ENCODE peak calls at places on chromosome 17, in nine cellular contexts. One of them, this sample, is unnamed.

GRCh38 chr17:34764716-34765115 is 185.3 kb downstream of the TMEM132E start:
- DNase-seq in A549: no peak
- DNase-seq in brain microvascular endothelial cell: no peak
- DNase-seq in AG04450: no peak
- DNase-seq in CD8-positive, alpha-beta memory T cell: no peak
- DNase-seq in esophagus squamous epithelium: no peak
- DNase-seq in GM23248: no peak
- DNase-seq in CD4-positive, CD25-positive, alpha-beta regulatory T cell: no peak
- DNase-seq in naive thymus-derived CD4-positive, alpha-beta T cell: no peak
- DNase-seq in this sample: no peak

GRCh38 chr17:1796800-1797199 is 32.9 kb downstream of the SMYD4 start:
- DNase-seq in brain microvascular endothelial cell: no peak
- DNase-seq in A549: no peak
- DNase-seq in CD8-positive, alpha-beta memory T cell: no peak
- DNase-seq in esophagus squamous epithelium: no peak
- DNase-seq in naive thymus-derived CD4-positive, alpha-beta T cell: no peak
- DNase-seq in CD4-positive, CD25-positive, alpha-beta regulatory T cell: no peak
- DNase-seq in AG04450: no peak
- DNase-seq in GM23248: no peak
- DNase-seq in this sample: no peak

GRCh38 chr17:12729086-12729485 is 60.2 kb upstream of the ARHGAP44 start:
- DNase-seq in brain microvascular endothelial cell: peak
- DNase-seq in A549: no peak
- DNase-seq in AG04450: no peak
- DNase-seq in GM23248: no peak
- DNase-seq in CD8-positive, alpha-beta memory T cell: no peak
- DNase-seq in CD4-positive, CD25-positive, alpha-beta regulatory T cell: no peak
- DNase-seq in naive thymus-derived CD4-positive, alpha-beta T cell: no peak
- DNase-seq in esophagus squamous epithelium: no peak
- DNase-seq in this sample: no peak

GRCh38 chr17:78343433-78344201 is 16.3 kb downstream of the SOCS3 start:
- DNase-seq in brain microvascular endothelial cell: no peak
- DNase-seq in esophagus squamous epithelium: peak
- DNase-seq in CD8-positive, alpha-beta memory T cell: peak
- DNase-seq in CD4-positive, CD25-positive, alpha-beta regulatory T cell: peak
- DNase-seq in GM23248: no peak
- DNase-seq in naive thymus-derived CD4-positive, alpha-beta T cell: peak
- DNase-seq in AG04450: no peak
- DNase-seq in A549: no peak
- DNase-seq in this sample: no peak

GRCh38 chr17:77473615-77474226 is 333.0 kb downstream of the SEC14L1 start:
- DNase-seq in GM23248: peak
- DNase-seq in AG04450: no peak
- DNase-seq in brain microvascular endothelial cell: no peak
- DNase-seq in CD8-positive, alpha-beta memory T cell: no peak
- DNase-seq in CD4-positive, CD25-positive, alpha-beta regulatory T cell: no peak
- DNase-seq in naive thymus-derived CD4-positive, alpha-beta T cell: no peak
- DNase-seq in esophagus squamous epithelium: no peak
- DNase-seq in A549: no peak
- DNase-seq in this sample: no peak

GRCh38 chr17:76687278-76688164 is 23.2 kb downstream of the MXRA7 start:
- DNase-seq in CD4-positive, CD25-positive, alpha-beta regulatory T cell: no peak
- DNase-seq in GM23248: peak
- DNase-seq in CD8-positive, alpha-beta memory T cell: no peak
- DNase-seq in esophagus squamous epithelium: no peak
- DNase-seq in A549: no peak
- DNase-seq in naive thymus-derived CD4-positive, alpha-beta T cell: no peak
- DNase-seq in brain microvascular endothelial cell: no peak
- DNase-seq in AG04450: no peak
- DNase-seq in this sample: no peak

GRCh38 chr17:56478836-56479447 is 114.6 kb upstream of the NOG start:
- DNase-seq in A549: peak
- DNase-seq in brain microvascular endothelial cell: peak
- DNase-seq in esophagus squamous epithelium: no peak
- DNase-seq in CD8-positive, alpha-beta memory T cell: no peak
- DNase-seq in AG04450: no peak
- DNase-seq in naive thymus-derived CD4-positive, alpha-beta T cell: no peak
- DNase-seq in GM23248: peak
- DNase-seq in CD4-positive, CD25-positive, alpha-beta regulatory T cell: no peak
- DNase-seq in this sample: peak

GRCh38 chr17:78825696-78826095 is 14.9 kb downstream of the USP36 start:
- DNase-seq in GM23248: no peak
- DNase-seq in A549: no peak
- DNase-seq in CD4-positive, CD25-positive, alpha-beta regulatory T cell: no peak
- DNase-seq in AG04450: no peak
- DNase-seq in naive thymus-derived CD4-positive, alpha-beta T cell: no peak
- DNase-seq in CD8-positive, alpha-beta memory T cell: no peak
- DNase-seq in brain microvascular endothelial cell: no peak
- DNase-seq in esophagus squamous epithelium: no peak
- DNase-seq in this sample: no peak

GRCh38 chr17:80152057-80152831 is 5.3 kb upstream of the EIF4A3 start:
- DNase-seq in AG04450: no peak
- DNase-seq in A549: no peak
- DNase-seq in CD8-positive, alpha-beta memory T cell: no peak
- DNase-seq in naive thymus-derived CD4-positive, alpha-beta T cell: no peak
- DNase-seq in esophagus squamous epithelium: no peak
- DNase-seq in CD4-positive, CD25-positive, alpha-beta regulatory T cell: no peak
- DNase-seq in GM23248: no peak
- DNase-seq in brain microvascular endothelial cell: peak
- DNase-seq in this sample: no peak

GRCh38 chr17:80119271-80119791 is 17.9 kb downstream of the GAA start:
- DNase-seq in CD4-positive, CD25-positive, alpha-beta regulatory T cell: no peak
- DNase-seq in brain microvascular endothelial cell: no peak
- DNase-seq in A549: no peak
- DNase-seq in AG04450: no peak
- DNase-seq in GM23248: no peak
- DNase-seq in esophagus squamous epithelium: no peak
- DNase-seq in CD8-positive, alpha-beta memory T cell: no peak
- DNase-seq in naive thymus-derived CD4-positive, alpha-beta T cell: no peak
- DNase-seq in this sample: no peak

GRCh38 chr17:81648013-81648706 is 8.2 kb downstream of the PDE6G start:
- DNase-seq in naive thymus-derived CD4-positive, alpha-beta T cell: no peak
- DNase-seq in CD8-positive, alpha-beta memory T cell: no peak
- DNase-seq in A549: no peak
- DNase-seq in brain microvascular endothelial cell: no peak
- DNase-seq in AG04450: no peak
- DNase-seq in GM23248: peak
- DNase-seq in esophagus squamous epithelium: no peak
- DNase-seq in CD4-positive, CD25-positive, alpha-beta regulatory T cell: no peak
- DNase-seq in this sample: no peak

GRCh38 chr17:47280072-47280811 is 26.6 kb downstream of the ITGB3 start:
- DNase-seq in CD4-positive, CD25-positive, alpha-beta regulatory T cell: no peak
- DNase-seq in esophagus squamous epithelium: no peak
- DNase-seq in brain microvascular endothelial cell: peak
- DNase-seq in naive thymus-derived CD4-positive, alpha-beta T cell: no peak
- DNase-seq in CD8-positive, alpha-beta memory T cell: no peak
- DNase-seq in A549: no peak
- DNase-seq in AG04450: no peak
- DNase-seq in GM23248: peak
- DNase-seq in this sample: no peak

GRCh38 chr17:49361902-49362722 is at the start of gene ZNF652:
- DNase-seq in brain microvascular endothelial cell: peak
- DNase-seq in GM23248: peak
- DNase-seq in CD8-positive, alpha-beta memory T cell: peak
- DNase-seq in naive thymus-derived CD4-positive, alpha-beta T cell: peak
- DNase-seq in A549: peak
- DNase-seq in AG04450: no peak
- DNase-seq in esophagus squamous epithelium: peak
- DNase-seq in CD4-positive, CD25-positive, alpha-beta regulatory T cell: peak
- DNase-seq in this sample: peak

GRCh38 chr17:49359990-49360795 is 1.9 kb downstream of the ZNF652 start:
- DNase-seq in CD8-positive, alpha-beta memory T cell: no peak
- DNase-seq in naive thymus-derived CD4-positive, alpha-beta T cell: no peak
- DNase-seq in A549: no peak
- DNase-seq in esophagus squamous epithelium: no peak
- DNase-seq in AG04450: no peak
- DNase-seq in CD4-positive, CD25-positive, alpha-beta regulatory T cell: no peak
- DNase-seq in GM23248: peak
- DNase-seq in brain microvascular endothelial cell: no peak
- DNase-seq in this sample: no peak

GRCh38 chr17:49361129-49361901 is 735 bp downstream of the ZNF652 start:
- DNase-seq in esophagus squamous epithelium: peak
- DNase-seq in brain microvascular endothelial cell: no peak
- DNase-seq in GM23248: peak
- DNase-seq in naive thymus-derived CD4-positive, alpha-beta T cell: peak
- DNase-seq in CD8-positive, alpha-beta memory T cell: peak
- DNase-seq in AG04450: no peak
- DNase-seq in A549: peak
- DNase-seq in CD4-positive, CD25-positive, alpha-beta regulatory T cell: peak
- DNase-seq in this sample: no peak

GRCh38 chr17:49362723-49363117 is 670 bp upstream of the ZNF652 start:
- DNase-seq in brain microvascular endothelial cell: no peak
- DNase-seq in CD8-positive, alpha-beta memory T cell: no peak
- DNase-seq in CD4-positive, CD25-positive, alpha-beta regulatory T cell: no peak
- DNase-seq in esophagus squamous epithelium: no peak
- DNase-seq in AG04450: no peak
- DNase-seq in GM23248: no peak
- DNase-seq in naive thymus-derived CD4-positive, alpha-beta T cell: no peak
- DNase-seq in A549: no peak
- DNase-seq in this sample: no peak

DNA sequence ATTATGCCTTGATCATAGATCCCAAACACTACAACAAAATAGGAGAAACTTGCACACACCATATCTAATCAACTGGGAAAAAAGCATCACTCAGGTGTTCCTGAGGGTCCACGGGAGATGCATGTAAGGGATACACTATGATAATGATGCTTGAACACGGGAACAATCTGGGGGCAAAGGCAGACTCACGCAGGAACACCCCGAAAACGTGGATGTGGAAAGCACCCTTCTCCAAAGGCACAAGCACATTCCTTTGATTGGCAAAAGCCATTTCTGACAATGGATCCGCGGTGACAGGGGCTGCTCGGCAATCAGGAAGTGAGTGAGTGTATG is 1.3 kb downstream of the ZNF652 start:
- DNase-seq in GM23248: no peak
- DNase-seq in naive thymus-derived CD4-positive, alpha-beta T cell: no peak
- DNase-seq in CD4-positive, CD25-positive, alpha-beta regulatory T cell: no peak
- DNase-seq in CD8-positive, alpha-beta memory T cell: no peak
- DNase-seq in A549: no peak
- DNase-seq in AG04450: no peak
- DNase-seq in esophagus squamous epithelium: no peak
- DNase-seq in brain microvascular endothelial cell: peak
- DNase-seq in this sample: no peak
- H3K27ac ChIP-seq in GM23248: peak
- H3K27ac ChIP-seq in naive thymus-derived CD4-positive, alpha-beta T cell: peak
- H3K27ac ChIP-seq in CD4-positive, CD25-positive, alpha-beta regulatory T cell: peak
- H3K27ac ChIP-seq in CD8-positive, alpha-beta memory T cell: peak
- H3K27ac ChIP-seq in A549: peak
- H3K27ac ChIP-seq in AG04450: no peak
- H3K27ac ChIP-seq in esophagus squamous epithelium: peak
- H3K27ac ChIP-seq in brain microvascular endothelial cell: peak
- H3K27ac ChIP-seq in this sample: no peak

GRCh38 chr17:16989230-16989952 is 17.5 kb upstream of the TNFRSF13B start:
- DNase-seq in CD8-positive, alpha-beta memory T cell: no peak
- DNase-seq in naive thymus-derived CD4-positive, alpha-beta T cell: no peak
- DNase-seq in A549: no peak
- DNase-seq in CD4-positive, CD25-positive, alpha-beta regulatory T cell: peak
- DNase-seq in brain microvascular endothelial cell: no peak
- DNase-seq in esophagus squamous epithelium: no peak
- DNase-seq in AG04450: no peak
- DNase-seq in GM23248: no peak
- DNase-seq in this sample: no peak
- H3K27ac ChIP-seq in CD8-positive, alpha-beta memory T cell: peak
- H3K27ac ChIP-seq in naive thymus-derived CD4-positive, alpha-beta T cell: peak
- H3K27ac ChIP-seq in A549: peak
- H3K27ac ChIP-seq in CD4-positive, CD25-positive, alpha-beta regulatory T cell: peak
- H3K27ac ChIP-seq in brain microvascular endothelial cell: no peak
- H3K27ac ChIP-seq in esophagus squamous epithelium: no peak
- H3K27ac ChIP-seq in AG04450: no peak
- H3K27ac ChIP-seq in GM23248: no peak
- H3K27ac ChIP-seq in this sample: no peak

GRCh38 chr17:44267818-44268490 is at the start of gene SLC4A1:
- DNase-seq in brain microvascular endothelial cell: no peak
- DNase-seq in GM23248: no peak
- DNase-seq in esophagus squamous epithelium: no peak
- DNase-seq in CD4-positive, CD25-positive, alpha-beta regulatory T cell: no peak
- DNase-seq in A549: no peak
- DNase-seq in AG04450: no peak
- DNase-seq in CD8-positive, alpha-beta memory T cell: no peak
- DNase-seq in naive thymus-derived CD4-positive, alpha-beta T cell: no peak
- DNase-seq in this sample: no peak
- H3K27ac ChIP-seq in brain microvascular endothelial cell: no peak
- H3K27ac ChIP-seq in GM23248: no peak
- H3K27ac ChIP-seq in esophagus squamous epithelium: no peak
- H3K27ac ChIP-seq in CD4-positive, CD25-positive, alpha-beta regulatory T cell: no peak
- H3K27ac ChIP-seq in A549: no peak
- H3K27ac ChIP-seq in AG04450: no peak
- H3K27ac ChIP-seq in CD8-positive, alpha-beta memory T cell: no peak
- H3K27ac ChIP-seq in naive thymus-derived CD4-positive, alpha-beta T cell: no peak
- H3K27ac ChIP-seq in this sample: no peak

DNA sequence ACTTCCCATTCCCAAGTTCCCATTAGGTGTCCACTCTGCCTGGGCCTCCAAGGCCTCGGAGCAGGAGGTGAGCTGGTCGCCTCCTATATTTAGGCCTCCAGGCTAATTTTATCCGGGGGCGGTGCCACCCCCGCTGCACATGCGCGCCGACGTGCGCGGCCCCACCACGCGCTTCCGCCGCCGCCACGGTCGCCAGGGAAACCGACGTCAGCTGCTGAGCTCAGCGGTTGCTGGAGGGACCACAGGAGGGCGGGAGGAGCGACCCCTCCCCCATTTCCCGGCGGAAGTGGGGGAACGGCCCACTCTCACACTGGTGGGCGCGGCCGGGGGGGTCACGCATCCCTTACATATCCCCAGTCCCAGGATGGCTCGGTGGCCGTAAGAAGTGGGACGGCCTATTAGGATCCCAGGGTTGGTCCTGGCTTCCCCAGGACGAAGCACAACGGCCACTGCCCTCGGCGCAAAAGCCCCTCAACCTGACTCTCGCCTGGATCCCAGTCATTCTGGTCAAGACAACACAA is 1.0 kb downstream of the PER1 start:
- DNase-seq in A549: no peak
- DNase-seq in CD8-positive, alpha-beta memory T cell: peak
- DNase-seq in brain microvascular endothelial cell: peak
- DNase-seq in GM23248: peak
- DNase-seq in esophagus squamous epithelium: peak
- DNase-seq in naive thymus-derived CD4-positive, alpha-beta T cell: peak
- DNase-seq in CD4-positive, CD25-positive, alpha-beta regulatory T cell: peak
- DNase-seq in AG04450: peak
- DNase-seq in this sample: no peak
- H3K27ac ChIP-seq in A549: peak
- H3K27ac ChIP-seq in CD8-positive, alpha-beta memory T cell: peak
- H3K27ac ChIP-seq in brain microvascular endothelial cell: peak
- H3K27ac ChIP-seq in GM23248: peak
- H3K27ac ChIP-seq in esophagus squamous epithelium: peak
- H3K27ac ChIP-seq in naive thymus-derived CD4-positive, alpha-beta T cell: peak
- H3K27ac ChIP-seq in CD4-positive, CD25-positive, alpha-beta regulatory T cell: peak
- H3K27ac ChIP-seq in AG04450: peak
- H3K27ac ChIP-seq in this sample: peak

GRCh38 chr17:29051731-29052130 is 8.8 kb downstream of the PIPOX start:
- DNase-seq in esophagus squamous epithelium: no peak
- DNase-seq in brain microvascular endothelial cell: no peak
- DNase-seq in AG04450: no peak
- DNase-seq in CD4-positive, CD25-positive, alpha-beta regulatory T cell: no peak
- DNase-seq in CD8-positive, alpha-beta memory T cell: no peak
- DNase-seq in GM23248: no peak
- DNase-seq in A549: no peak
- DNase-seq in naive thymus-derived CD4-positive, alpha-beta T cell: no peak
- DNase-seq in this sample: no peak
- H3K27ac ChIP-seq in esophagus squamous epithelium: no peak
- H3K27ac ChIP-seq in brain microvascular endothelial cell: no peak
- H3K27ac ChIP-seq in AG04450: no peak
- H3K27ac ChIP-seq in CD4-positive, CD25-positive, alpha-beta regulatory T cell: no peak
- H3K27ac ChIP-seq in CD8-positive, alpha-beta memory T cell: no peak
- H3K27ac ChIP-seq in GM23248: no peak
- H3K27ac ChIP-seq in A549: no peak
- H3K27ac ChIP-seq in naive thymus-derived CD4-positive, alpha-beta T cell: no peak
- H3K27ac ChIP-seq in this sample: no peak

GRCh38 chr17:45104907-45105624 is 27.2 kb downstream of the PLCD3 start:
- DNase-seq in A549: no peak
- DNase-seq in GM23248: no peak
- DNase-seq in CD4-positive, CD25-positive, alpha-beta regulatory T cell: no peak
- DNase-seq in brain microvascular endothelial cell: no peak
- DNase-seq in esophagus squamous epithelium: no peak
- DNase-seq in AG04450: no peak
- DNase-seq in CD8-positive, alpha-beta memory T cell: no peak
- DNase-seq in naive thymus-derived CD4-positive, alpha-beta T cell: no peak
- DNase-seq in this sample: no peak
- H3K27ac ChIP-seq in A549: peak
- H3K27ac ChIP-seq in GM23248: no peak
- H3K27ac ChIP-seq in CD4-positive, CD25-positive, alpha-beta regulatory T cell: no peak
- H3K27ac ChIP-seq in brain microvascular endothelial cell: no peak
- H3K27ac ChIP-seq in esophagus squamous epithelium: no peak
- H3K27ac ChIP-seq in AG04450: no peak
- H3K27ac ChIP-seq in CD8-positive, alpha-beta memory T cell: no peak
- H3K27ac ChIP-seq in naive thymus-derived CD4-positive, alpha-beta T cell: no peak
- H3K27ac ChIP-seq in this sample: no peak